ENCODE peak calls at places on chromosome 11, in ten cellular contexts. T is HT-29; J is HFF-Myc; Y is Caki2; S is hypothalamus; E is A549; W is heart left ventricle; M is stimulated activated naive CD4-positive, alpha-beta T cell treated with Interleukin-2 at 50 U/mL for 16 hours; X is neural crest cell; D is T-cell. A is an unnamed sample.

GRCh38 chr11:75775056-75775455 is 6.5 kb downstream of the DGAT2 start:
- DNase-seq in T (no peak), J (no peak), Y (no peak), S (no peak), E (no peak), W (no peak), M (no peak), X (no peak), D (no peak), A (no peak)

GRCh38 chr11:69537126-69537525 is 55.7 kb downstream of the LINC01488 start:
- DNase-seq in T (no peak), J (no peak), Y (no peak), S (no peak), E (no peak), W (no peak), M (no peak), X (no peak), D (no peak), A (no peak)

GRCh38 chr11:9380773-9381172 is 3.7 kb upstream of the IPO7 start:
- DNase-seq in T (no peak), J (no peak), Y (no peak), S (no peak), E (no peak), W (peak; percentile 64), M (no peak), X (no peak), D (no peak), A (no peak)

GRCh38 chr11:13761712-13762111 is 93.2 kb downstream of the FAR1 start:
- DNase-seq in T (no peak), J (no peak), Y (no peak), S (no peak), E (no peak), W (no peak), M (no peak), X (no peak), D (no peak), A (no peak)

GRCh38 chr11:14449302-14449714 is 50.3 kb downstream of the COPB1 start:
- DNase-seq in T (no peak), J (no peak), Y (no peak), S (no peak), E (peak; percentile 47), W (no peak), M (no peak), X (no peak), D (no peak), A (no peak)

GRCh38 chr11:34564406-34564805 is 50.8 kb upstream of the ELF5 start:
- DNase-seq in T (peak; percentile 91), J (no peak), Y (no peak), S (no peak), E (no peak), W (no peak), M (no peak), X (no peak), D (no peak), A (no peak)

GRCh38 chr11:9689721-9690120 is 25.8 kb downstream of the SWAP70 start:
- DNase-seq in T (no peak), J (no peak), Y (no peak), S (no peak), E (no peak), W (no peak), M (no peak), X (no peak), D (no peak), A (no peak)

GRCh38 chr11:281486-282161 is 3.4 kb downstream of the NLRP6 start:
- DNase-seq in T (no peak), J (no peak), Y (no peak), S (no peak), E (no peak), W (peak; percentile 20), M (no peak), X (no peak), D (no peak), A (no peak)

GRCh38 chr11:74388678-74389327 is 9.4 kb downstream of the PGM2L1 start:
- DNase-seq in T (peak; percentile 95), J (peak; percentile 11), Y (peak; percentile 39), S (peak; percentile 26), E (peak; percentile 45), W (peak; percentile 37), M (peak; percentile 40), X (peak; percentile 38), D (peak; percentile 38), A (peak; percentile 71)

GRCh38 chr11:99325807-99326206 is 305.1 kb downstream of the CNTN5 start:
- DNase-seq in T (no peak), J (no peak), Y (no peak), S (no peak), E (peak; percentile 65), W (no peak), M (no peak), X (no peak), D (no peak), A (no peak)

A was measured in NCI-H82.